ENCODE peak calls at places on chromosomes 5 and 9, in seven cellular contexts. C is IMR-90; U is HuH-7; I is stimulated activated CD4-positive, alpha-beta T cell treated with anti-CD3 and anti-CD28 coated beads, Interleukin-1b, Interleukin-23, amount 100 ng/mL, for 4 hours; B is MG63; S is HTR-8/SVneo; M is NCI-H1092. T is an unnamed sample.

GRCh38 chr5:137122075-137122474 is 377.1 kb downstream of the SPOCK1 start:
- DNase-seq in C (peak), U (no peak), I (no peak), B (peak), S (no peak), M (peak), T (no peak)

GRCh38 chr9:7003876-7004275 is 246.1 kb downstream of the KDM4C start:
- DNase-seq in C (no peak), U (no peak), I (no peak), B (no peak), S (no peak), M (no peak), T (no peak)

GRCh38 chr9:128007566-128008138 is 26.9 kb upstream of the EEIG1 start:
- DNase-seq in C (peak), U (no peak), I (peak), B (peak), S (no peak), M (no peak), T (peak)

GRCh38 chr5:52693279-52693678 is 94.4 kb upstream of the ITGA1 start:
- DNase-seq in C (peak), U (no peak), I (no peak), B (peak), S (no peak), M (no peak), T (peak)

GRCh38 chr5:139285651-139286392 is 7.7 kb upstream of the MATR3 start:
- DNase-seq in C (no peak), U (no peak), I (no peak), B (no peak), S (no peak), M (no peak), T (no peak)

GRCh38 chr5:68287976-68288755 is 72.6 kb downstream of the PIK3R1 start:
- DNase-seq in C (peak), U (peak), I (peak), B (peak), S (peak), M (no peak), T (peak)

GRCh38 chr5:101532430-101532829 is 629.3 kb upstream of the ST8SIA4 start:
- DNase-seq in C (peak), U (no peak), I (no peak), B (no peak), S (no peak), M (no peak), T (no peak)

GRCh38 chr9:69655065-69655464 is 17.1 kb downstream of the APBA1 start:
- DNase-seq in C (no peak), U (no peak), I (no peak), B (no peak), S (no peak), M (no peak), T (no peak)

GRCh38 chr5:39775458-39776365 is 350.9 kb upstream of the DAB2 start:
- DNase-seq in C (peak), U (no peak), I (no peak), B (peak), S (peak), M (no peak), T (no peak)

GRCh38 chr5:52725065-52725746 is 62.5 kb upstream of the ITGA1 start:
- DNase-seq in C (peak), U (peak), I (peak), B (no peak), S (no peak), M (no peak), T (no peak)

GRCh38 chr9:112203536-112203935 is 28.4 kb upstream of the SUSD1 start:
- DNase-seq in C (peak), U (no peak), I (no peak), B (no peak), S (no peak), M (no peak), T (peak)